ENCODE peak calls at places on chromosome 19, in eight cellular contexts. Y, A, Q, P, H, R, T and F are unnamed samples.

GRCh38 chr19:44623080-44623479 is 9.7 kb downstream of the IGSF23 start:
- DNase-seq in Y (no peak), A (no peak), Q (no peak), P (no peak), H (no peak), R (no peak), T (no peak), F (peak)

GRCh38 chr19:30896551-30896950 is 452.7 kb downstream of the TSHZ3 start:
- DNase-seq in Y (no peak), A (peak), Q (no peak), P (peak), H (no peak), R (no peak), T (no peak), F (no peak)

GRCh38 chr19:5621311-5621944 is 1.1 kb downstream of the SAFB2 start:
- DNase-seq in Y (no peak), A (no peak), Q (no peak), P (no peak), H (no peak), R (no peak), T (no peak), F (no peak)

GRCh38 chr19:46824887-46825730 is 25.5 kb downstream of the AP2S1 start:
- DNase-seq in Y (no peak), A (no peak), Q (no peak), P (no peak), H (no peak), R (no peak), T (no peak), F (no peak)

GRCh38 chr19:18655173-18655844 is 18.5 kb downstream of the KLHL26 start:
- DNase-seq in Y (no peak), A (no peak), Q (no peak), P (no peak), H (no peak), R (no peak), T (no peak), F (no peak)

GRCh38 chr19:45202637-45203036 is 24.1 kb downstream of the BLOC1S3 start:
- DNase-seq in Y (no peak), A (no peak), Q (no peak), P (no peak), H (no peak), R (no peak), T (no peak), F (no peak)

GRCh38 chr19:54882758-54883157 is 8.7 kb downstream of the FCAR start:
- DNase-seq in Y (no peak), A (no peak), Q (peak), P (no peak), H (no peak), R (no peak), T (no peak), F (no peak)

GRCh38 chr19:34260771-34261173 is 6.4 kb downstream of the GARRE1 start:
- DNase-seq in Y (no peak), A (peak), Q (no peak), P (peak), H (no peak), R (no peak), T (no peak), F (no peak)

GRCh38 chr19:33628921-33629825 is 7.4 kb downstream of the CHST8 start:
- DNase-seq in Y (no peak), A (peak), Q (no peak), P (no peak), H (no peak), R (no peak), T (no peak), F (no peak)

GRCh38 chr19:7928741-7929701 is 3.1 kb upstream of the CTXN1 start:
- DNase-seq in Y (no peak), A (peak), Q (peak), P (peak), H (peak), R (peak), T (peak), F (no peak)

GRCh38 chr19:1970003-1970805 is 29.2 kb downstream of the CSNK1G2 start:
- DNase-seq in Y (no peak), A (no peak), Q (no peak), P (no peak), H (no peak), R (peak), T (no peak), F (no peak)

GRCh38 chr19:57769345-57770131 is at the start of gene ZNF586:
- DNase-seq in Y (peak), A (peak), Q (no peak), P (peak), H (peak), R (peak), T (peak), F (peak)

GRCh38 chr19:17766543-17767131 is 15.4 kb downstream of the FCHO1 start:
- DNase-seq in Y (no peak), A (peak), Q (peak), P (peak), H (no peak), R (peak), T (peak), F (no peak)